ENCODE peak calls at places on chromosomes 1 and 21, in four cellular contexts. R is lower lobe of right lung, D is spleen, L is transverse colon. G is an unnamed sample.
A peak's percentile ranks its signal among the peaks of the same experiment; 100 is the strongest.

GRCh38 chr1:244970661-244971523 is 106.5 kb upstream of the HNRNPU start:
- DNase-seq in R (peak; percentile 94), D (peak; percentile 98), L (peak; percentile 93), G (peak; percentile 97)

GRCh38 chr1:200512191-200512590 is 102.4 kb upstream of the ZNF281 start:
- DNase-seq in R (no peak), D (no peak), L (no peak), G (peak; percentile 91)

GRCh38 chr1:117708323-117709288 is 102.8 kb downstream of the TENT5C start:
- DNase-seq in R (no peak), D (no peak), L (no peak), G (peak; percentile 55)

GRCh38 chr1:170214980-170215910 is 69.5 kb downstream of the NTMT2 start:
- DNase-seq in R (no peak), D (no peak), L (no peak), G (no peak)

GRCh38 chr1:103514920-103515503 is 10.5 kb upstream of the RNPC3 start:
- DNase-seq in R (no peak), D (no peak), L (no peak), G (peak; percentile 57)

GRCh38 chr1:9421533-9421873 is 117.8 kb upstream of the SLC25A33 start:
- DNase-seq in R (no peak), D (no peak), L (no peak), G (no peak)

GRCh38 chr1:177490240-177490639 is 319.5 kb downstream of the BRINP2 start:
- DNase-seq in R (no peak), D (no peak), L (no peak), G (no peak)

GRCh38 chr21:46562472-46562871 is 42.4 kb downstream of the S100B start:
- DNase-seq in R (peak; percentile 24), D (no peak), L (no peak), G (no peak)

GRCh38 chr1:180221461-180221860 is 8.6 kb upstream of the LHX4 start:
- DNase-seq in R (no peak), D (no peak), L (no peak), G (no peak)

G was measured in kidney tubule cell.